ENCODE peak calls at places on chromosomes 4 and X, in six cellular contexts. One of them, this sample, is unnamed.

GRCh38 chr4:10582059-10582686 is 102.4 kb downstream of the CLNK start:
- DNase-seq in Right ventricle myocardium superior: no peak
- DNase-seq in ELR: peak
- DNase-seq in stimulated activated CD4-positive, alpha-beta T cell treated with anti-CD3 and anti-CD28 coated beads, Interleukin-1b, Interleukin-23, amount 100 ng/mL, for 24 hours: no peak
- DNase-seq in brain microvascular endothelial cell: peak
- DNase-seq in BE2C: no peak
- DNase-seq in this sample: peak

GRCh38 chrX:107742754-107743191 is 32.8 kb downstream of the TSC22D3 start:
- DNase-seq in Right ventricle myocardium superior: peak
- DNase-seq in ELR: no peak
- DNase-seq in stimulated activated CD4-positive, alpha-beta T cell treated with anti-CD3 and anti-CD28 coated beads, Interleukin-1b, Interleukin-23, amount 100 ng/mL, for 24 hours: no peak
- DNase-seq in brain microvascular endothelial cell: no peak
- DNase-seq in BE2C: no peak
- DNase-seq in this sample: no peak

GRCh38 chrX:103464071-103464773 is 55.1 kb downstream of the RAB40A start:
- DNase-seq in Right ventricle myocardium superior: no peak
- DNase-seq in ELR: peak
- DNase-seq in stimulated activated CD4-positive, alpha-beta T cell treated with anti-CD3 and anti-CD28 coated beads, Interleukin-1b, Interleukin-23, amount 100 ng/mL, for 24 hours: no peak
- DNase-seq in brain microvascular endothelial cell: peak
- DNase-seq in BE2C: peak
- DNase-seq in this sample: peak

GRCh38 chr4:38284294-38285045 is 324.3 kb downstream of the PTTG2 start:
- DNase-seq in Right ventricle myocardium superior: no peak
- DNase-seq in ELR: no peak
- DNase-seq in stimulated activated CD4-positive, alpha-beta T cell treated with anti-CD3 and anti-CD28 coated beads, Interleukin-1b, Interleukin-23, amount 100 ng/mL, for 24 hours: no peak
- DNase-seq in brain microvascular endothelial cell: peak
- DNase-seq in BE2C: no peak
- DNase-seq in this sample: no peak

GRCh38 chrX:88865634-88866033 is 118.6 kb downstream of the CPXCR1 start:
- DNase-seq in Right ventricle myocardium superior: no peak
- DNase-seq in ELR: no peak
- DNase-seq in stimulated activated CD4-positive, alpha-beta T cell treated with anti-CD3 and anti-CD28 coated beads, Interleukin-1b, Interleukin-23, amount 100 ng/mL, for 24 hours: no peak
- DNase-seq in brain microvascular endothelial cell: no peak
- DNase-seq in BE2C: no peak
- DNase-seq in this sample: no peak

GRCh38 chr4:153257966-153258365 is 53.7 kb downstream of the TRIM2 start:
- DNase-seq in Right ventricle myocardium superior: no peak
- DNase-seq in ELR: no peak
- DNase-seq in stimulated activated CD4-positive, alpha-beta T cell treated with anti-CD3 and anti-CD28 coated beads, Interleukin-1b, Interleukin-23, amount 100 ng/mL, for 24 hours: no peak
- DNase-seq in brain microvascular endothelial cell: no peak
- DNase-seq in BE2C: peak
- DNase-seq in this sample: no peak

GRCh38 chr4:16608611-16609125 is 289.8 kb downstream of the LDB2 start:
- DNase-seq in Right ventricle myocardium superior: no peak
- DNase-seq in ELR: no peak
- DNase-seq in stimulated activated CD4-positive, alpha-beta T cell treated with anti-CD3 and anti-CD28 coated beads, Interleukin-1b, Interleukin-23, amount 100 ng/mL, for 24 hours: no peak
- DNase-seq in brain microvascular endothelial cell: no peak
- DNase-seq in BE2C: no peak
- DNase-seq in this sample: no peak

GRCh38 chrX:118261136-118261535 is 84.8 kb upstream of the WDR44 start:
- DNase-seq in Right ventricle myocardium superior: no peak
- DNase-seq in ELR: no peak
- DNase-seq in stimulated activated CD4-positive, alpha-beta T cell treated with anti-CD3 and anti-CD28 coated beads, Interleukin-1b, Interleukin-23, amount 100 ng/mL, for 24 hours: no peak
- DNase-seq in brain microvascular endothelial cell: no peak
- DNase-seq in BE2C: no peak
- DNase-seq in this sample: no peak

GRCh38 chr4:4395849-4396627 is 9.1 kb downstream of the NSG1 start:
- DNase-seq in Right ventricle myocardium superior: no peak
- DNase-seq in ELR: no peak
- DNase-seq in stimulated activated CD4-positive, alpha-beta T cell treated with anti-CD3 and anti-CD28 coated beads, Interleukin-1b, Interleukin-23, amount 100 ng/mL, for 24 hours: no peak
- DNase-seq in brain microvascular endothelial cell: peak
- DNase-seq in BE2C: peak
- DNase-seq in this sample: peak

GRCh38 chr4:89337678-89338077 is 30.1 kb upstream of the GPRIN3 start:
- DNase-seq in Right ventricle myocardium superior: no peak
- DNase-seq in ELR: no peak
- DNase-seq in stimulated activated CD4-positive, alpha-beta T cell treated with anti-CD3 and anti-CD28 coated beads, Interleukin-1b, Interleukin-23, amount 100 ng/mL, for 24 hours: no peak
- DNase-seq in brain microvascular endothelial cell: no peak
- DNase-seq in BE2C: no peak
- DNase-seq in this sample: no peak

GRCh38 chr4:82948647-82949204 is 48.2 kb downstream of the THAP9 start:
- DNase-seq in Right ventricle myocardium superior: no peak
- DNase-seq in ELR: peak
- DNase-seq in stimulated activated CD4-positive, alpha-beta T cell treated with anti-CD3 and anti-CD28 coated beads, Interleukin-1b, Interleukin-23, amount 100 ng/mL, for 24 hours: no peak
- DNase-seq in brain microvascular endothelial cell: peak
- DNase-seq in BE2C: no peak
- DNase-seq in this sample: no peak

GRCh38 chr4:30718021-30718888 is 1.9 kb upstream of the PCDH7 start:
- DNase-seq in Right ventricle myocardium superior: peak
- DNase-seq in ELR: peak
- DNase-seq in stimulated activated CD4-positive, alpha-beta T cell treated with anti-CD3 and anti-CD28 coated beads, Interleukin-1b, Interleukin-23, amount 100 ng/mL, for 24 hours: no peak
- DNase-seq in brain microvascular endothelial cell: peak
- DNase-seq in BE2C: peak
- DNase-seq in this sample: peak

GRCh38 chr4:8904041-8904501 is 32.4 kb upstream of the HMX1 start:
- DNase-seq in Right ventricle myocardium superior: peak
- DNase-seq in ELR: no peak
- DNase-seq in stimulated activated CD4-positive, alpha-beta T cell treated with anti-CD3 and anti-CD28 coated beads, Interleukin-1b, Interleukin-23, amount 100 ng/mL, for 24 hours: no peak
- DNase-seq in brain microvascular endothelial cell: no peak
- DNase-seq in BE2C: peak
- DNase-seq in this sample: no peak

GRCh38 chrX:85244411-85245210 is 820 bp downstream of the ZNF711 start:
- DNase-seq in Right ventricle myocardium superior: no peak
- DNase-seq in ELR: no peak
- DNase-seq in stimulated activated CD4-positive, alpha-beta T cell treated with anti-CD3 and anti-CD28 coated beads, Interleukin-1b, Interleukin-23, amount 100 ng/mL, for 24 hours: no peak
- DNase-seq in brain microvascular endothelial cell: no peak
- DNase-seq in BE2C: peak
- DNase-seq in this sample: peak

GRCh38 chr4:120691536-120691935 is 231.0 kb downstream of the PRDM5 start:
- DNase-seq in Right ventricle myocardium superior: no peak
- DNase-seq in ELR: no peak
- DNase-seq in stimulated activated CD4-positive, alpha-beta T cell treated with anti-CD3 and anti-CD28 coated beads, Interleukin-1b, Interleukin-23, amount 100 ng/mL, for 24 hours: no peak
- DNase-seq in brain microvascular endothelial cell: no peak
- DNase-seq in BE2C: no peak
- DNase-seq in this sample: no peak

GRCh38 chr4:120071192-120071795 is 4.6 kb upstream of the MAD2L1 start:
- DNase-seq in Right ventricle myocardium superior: peak
- DNase-seq in ELR: peak
- DNase-seq in stimulated activated CD4-positive, alpha-beta T cell treated with anti-CD3 and anti-CD28 coated beads, Interleukin-1b, Interleukin-23, amount 100 ng/mL, for 24 hours: no peak
- DNase-seq in brain microvascular endothelial cell: peak
- DNase-seq in BE2C: peak
- DNase-seq in this sample: peak

GRCh38 chr4:110508827-110509446 is 33.0 kb downstream of the ENPEP start:
- DNase-seq in Right ventricle myocardium superior: no peak
- DNase-seq in ELR: peak
- DNase-seq in stimulated activated CD4-positive, alpha-beta T cell treated with anti-CD3 and anti-CD28 coated beads, Interleukin-1b, Interleukin-23, amount 100 ng/mL, for 24 hours: no peak
- DNase-seq in brain microvascular endothelial cell: no peak
- DNase-seq in BE2C: no peak
- DNase-seq in this sample: no peak

GRCh38 chr4:8537041-8537461 is 43.1 kb upstream of the GPR78 start:
- DNase-seq in Right ventricle myocardium superior: no peak
- DNase-seq in ELR: peak
- DNase-seq in stimulated activated CD4-positive, alpha-beta T cell treated with anti-CD3 and anti-CD28 coated beads, Interleukin-1b, Interleukin-23, amount 100 ng/mL, for 24 hours: no peak
- DNase-seq in brain microvascular endothelial cell: peak
- DNase-seq in BE2C: peak
- DNase-seq in this sample: no peak

GRCh38 chr4:158020734-158021346 is 152.0 kb downstream of the GASK1B start:
- DNase-seq in Right ventricle myocardium superior: no peak
- DNase-seq in ELR: peak
- DNase-seq in stimulated activated CD4-positive, alpha-beta T cell treated with anti-CD3 and anti-CD28 coated beads, Interleukin-1b, Interleukin-23, amount 100 ng/mL, for 24 hours: no peak
- DNase-seq in brain microvascular endothelial cell: peak
- DNase-seq in BE2C: no peak
- DNase-seq in this sample: no peak

GRCh38 chr4:104425003-104425402 is 69.7 kb downstream of the CXXC4 start:
- DNase-seq in Right ventricle myocardium superior: no peak
- DNase-seq in ELR: no peak
- DNase-seq in stimulated activated CD4-positive, alpha-beta T cell treated with anti-CD3 and anti-CD28 coated beads, Interleukin-1b, Interleukin-23, amount 100 ng/mL, for 24 hours: no peak
- DNase-seq in brain microvascular endothelial cell: no peak
- DNase-seq in BE2C: peak
- DNase-seq in this sample: no peak

GRCh38 chr4:176469546-176469945 is 149.8 kb downstream of the SPCS3 start:
- DNase-seq in Right ventricle myocardium superior: no peak
- DNase-seq in ELR: peak
- DNase-seq in stimulated activated CD4-positive, alpha-beta T cell treated with anti-CD3 and anti-CD28 coated beads, Interleukin-1b, Interleukin-23, amount 100 ng/mL, for 24 hours: no peak
- DNase-seq in brain microvascular endothelial cell: no peak
- DNase-seq in BE2C: no peak
- DNase-seq in this sample: no peak

GRCh38 chr4:25663778-25664177 is 8.1 kb downstream of the SLC34A2 start:
- DNase-seq in Right ventricle myocardium superior: no peak
- DNase-seq in ELR: no peak
- DNase-seq in stimulated activated CD4-positive, alpha-beta T cell treated with anti-CD3 and anti-CD28 coated beads, Interleukin-1b, Interleukin-23, amount 100 ng/mL, for 24 hours: no peak
- DNase-seq in brain microvascular endothelial cell: no peak
- DNase-seq in BE2C: no peak
- DNase-seq in this sample: no peak

GRCh38 chrX:86133761-86134160 is 14.5 kb upstream of the DACH2 start:
- DNase-seq in Right ventricle myocardium superior: no peak
- DNase-seq in ELR: peak
- DNase-seq in stimulated activated CD4-positive, alpha-beta T cell treated with anti-CD3 and anti-CD28 coated beads, Interleukin-1b, Interleukin-23, amount 100 ng/mL, for 24 hours: no peak
- DNase-seq in brain microvascular endothelial cell: no peak
- DNase-seq in BE2C: no peak
- DNase-seq in this sample: no peak

GRCh38 chr4:12956026-12956425 is 528.1 kb downstream of the RAB28 start:
- DNase-seq in Right ventricle myocardium superior: no peak
- DNase-seq in ELR: no peak
- DNase-seq in stimulated activated CD4-positive, alpha-beta T cell treated with anti-CD3 and anti-CD28 coated beads, Interleukin-1b, Interleukin-23, amount 100 ng/mL, for 24 hours: no peak
- DNase-seq in brain microvascular endothelial cell: no peak
- DNase-seq in BE2C: no peak
- DNase-seq in this sample: no peak

GRCh38 chr4:123892997-123893745 is 496.6 kb downstream of the SPRY1 start:
- DNase-seq in Right ventricle myocardium superior: peak
- DNase-seq in ELR: no peak
- DNase-seq in stimulated activated CD4-positive, alpha-beta T cell treated with anti-CD3 and anti-CD28 coated beads, Interleukin-1b, Interleukin-23, amount 100 ng/mL, for 24 hours: no peak
- DNase-seq in brain microvascular endothelial cell: no peak
- DNase-seq in BE2C: no peak
- DNase-seq in this sample: peak

GRCh38 chr4:75995727-75996126 is 5.0 kb upstream of the SDAD1 start:
- DNase-seq in Right ventricle myocardium superior: no peak
- DNase-seq in ELR: peak
- DNase-seq in stimulated activated CD4-positive, alpha-beta T cell treated with anti-CD3 and anti-CD28 coated beads, Interleukin-1b, Interleukin-23, amount 100 ng/mL, for 24 hours: no peak
- DNase-seq in brain microvascular endothelial cell: peak
- DNase-seq in BE2C: no peak
- DNase-seq in this sample: no peak

GRCh38 chr4:5157721-5158390 is 106.6 kb downstream of the STK32B start:
- DNase-seq in Right ventricle myocardium superior: no peak
- DNase-seq in ELR: no peak
- DNase-seq in stimulated activated CD4-positive, alpha-beta T cell treated with anti-CD3 and anti-CD28 coated beads, Interleukin-1b, Interleukin-23, amount 100 ng/mL, for 24 hours: no peak
- DNase-seq in brain microvascular endothelial cell: no peak
- DNase-seq in BE2C: no peak
- DNase-seq in this sample: no peak

GRCh38 chr4:137685357-137685756 is 153.1 kb upstream of the PCDH18 start:
- DNase-seq in Right ventricle myocardium superior: no peak
- DNase-seq in ELR: no peak
- DNase-seq in stimulated activated CD4-positive, alpha-beta T cell treated with anti-CD3 and anti-CD28 coated beads, Interleukin-1b, Interleukin-23, amount 100 ng/mL, for 24 hours: no peak
- DNase-seq in brain microvascular endothelial cell: no peak
- DNase-seq in BE2C: no peak
- DNase-seq in this sample: no peak

GRCh38 chrX:40101430-40101802 is 3.7 kb upstream of the BCOR start:
- DNase-seq in Right ventricle myocardium superior: no peak
- DNase-seq in ELR: no peak
- DNase-seq in stimulated activated CD4-positive, alpha-beta T cell treated with anti-CD3 and anti-CD28 coated beads, Interleukin-1b, Interleukin-23, amount 100 ng/mL, for 24 hours: no peak
- DNase-seq in brain microvascular endothelial cell: no peak
- DNase-seq in BE2C: no peak
- DNase-seq in this sample: no peak

GRCh38 chrX:44503550-44503949 is 39.1 kb downstream of the FUNDC1 start:
- DNase-seq in Right ventricle myocardium superior: no peak
- DNase-seq in ELR: no peak
- DNase-seq in stimulated activated CD4-positive, alpha-beta T cell treated with anti-CD3 and anti-CD28 coated beads, Interleukin-1b, Interleukin-23, amount 100 ng/mL, for 24 hours: no peak
- DNase-seq in brain microvascular endothelial cell: no peak
- DNase-seq in BE2C: no peak
- DNase-seq in this sample: no peak

GRCh38 chr4:142369141-142369540 is 477.0 kb downstream of the INPP4B start:
- DNase-seq in Right ventricle myocardium superior: no peak
- DNase-seq in ELR: no peak
- DNase-seq in stimulated activated CD4-positive, alpha-beta T cell treated with anti-CD3 and anti-CD28 coated beads, Interleukin-1b, Interleukin-23, amount 100 ng/mL, for 24 hours: no peak
- DNase-seq in brain microvascular endothelial cell: no peak
- DNase-seq in BE2C: no peak
- DNase-seq in this sample: no peak

GRCh38 chrX:109856974-109857373 is 123.9 kb upstream of the ACSL4 start:
- DNase-seq in Right ventricle myocardium superior: no peak
- DNase-seq in ELR: peak
- DNase-seq in stimulated activated CD4-positive, alpha-beta T cell treated with anti-CD3 and anti-CD28 coated beads, Interleukin-1b, Interleukin-23, amount 100 ng/mL, for 24 hours: no peak
- DNase-seq in brain microvascular endothelial cell: no peak
- DNase-seq in BE2C: no peak
- DNase-seq in this sample: no peak

GRCh38 chrX:19875051-19875432 is 12.4 kb downstream of the SH3KBP1 start:
- DNase-seq in Right ventricle myocardium superior: peak
- DNase-seq in ELR: peak
- DNase-seq in stimulated activated CD4-positive, alpha-beta T cell treated with anti-CD3 and anti-CD28 coated beads, Interleukin-1b, Interleukin-23, amount 100 ng/mL, for 24 hours: no peak
- DNase-seq in brain microvascular endothelial cell: no peak
- DNase-seq in BE2C: no peak
- DNase-seq in this sample: no peak

GRCh38 chrX:107834273-107835201 is 8.9 kb downstream of the MID2 start:
- DNase-seq in Right ventricle myocardium superior: no peak
- DNase-seq in ELR: no peak
- DNase-seq in stimulated activated CD4-positive, alpha-beta T cell treated with anti-CD3 and anti-CD28 coated beads, Interleukin-1b, Interleukin-23, amount 100 ng/mL, for 24 hours: no peak
- DNase-seq in brain microvascular endothelial cell: no peak
- DNase-seq in BE2C: no peak
- DNase-seq in this sample: no peak

GRCh38 chr4:158535130-158535614 is 13.5 kb downstream of the RXFP1 start:
- DNase-seq in Right ventricle myocardium superior: no peak
- DNase-seq in ELR: peak
- DNase-seq in stimulated activated CD4-positive, alpha-beta T cell treated with anti-CD3 and anti-CD28 coated beads, Interleukin-1b, Interleukin-23, amount 100 ng/mL, for 24 hours: no peak
- DNase-seq in brain microvascular endothelial cell: peak
- DNase-seq in BE2C: no peak
- DNase-seq in this sample: no peak

GRCh38 chr4:184548651-184549341 is 74.4 kb upstream of the IRF2 start:
- DNase-seq in Right ventricle myocardium superior: no peak
- DNase-seq in ELR: no peak
- DNase-seq in stimulated activated CD4-positive, alpha-beta T cell treated with anti-CD3 and anti-CD28 coated beads, Interleukin-1b, Interleukin-23, amount 100 ng/mL, for 24 hours: no peak
- DNase-seq in brain microvascular endothelial cell: no peak
- DNase-seq in BE2C: no peak
- DNase-seq in this sample: no peak

GRCh38 chrX:67780694-67781109 is 236.9 kb downstream of the AR start:
- DNase-seq in Right ventricle myocardium superior: peak
- DNase-seq in ELR: peak
- DNase-seq in stimulated activated CD4-positive, alpha-beta T cell treated with anti-CD3 and anti-CD28 coated beads, Interleukin-1b, Interleukin-23, amount 100 ng/mL, for 24 hours: no peak
- DNase-seq in brain microvascular endothelial cell: peak
- DNase-seq in BE2C: no peak
- DNase-seq in this sample: no peak

GRCh38 chr4:79862842-79863241 is 210.2 kb downstream of the ANTXR2 start:
- DNase-seq in Right ventricle myocardium superior: peak
- DNase-seq in ELR: no peak
- DNase-seq in stimulated activated CD4-positive, alpha-beta T cell treated with anti-CD3 and anti-CD28 coated beads, Interleukin-1b, Interleukin-23, amount 100 ng/mL, for 24 hours: no peak
- DNase-seq in brain microvascular endothelial cell: no peak
- DNase-seq in BE2C: no peak
- DNase-seq in this sample: peak

GRCh38 chrX:126551725-126552312 is 795 bp downstream of the DCAF12L1 start:
- DNase-seq in Right ventricle myocardium superior: no peak
- DNase-seq in ELR: no peak
- DNase-seq in stimulated activated CD4-positive, alpha-beta T cell treated with anti-CD3 and anti-CD28 coated beads, Interleukin-1b, Interleukin-23, amount 100 ng/mL, for 24 hours: no peak
- DNase-seq in brain microvascular endothelial cell: no peak
- DNase-seq in BE2C: no peak
- DNase-seq in this sample: no peak